ENCODE peak calls at places on chromosomes 3 and 15, in seven cellular contexts. A, Q, P, I, J, G and O are unnamed samples.

GRCh38 chr3:5136211-5136610 is 14.1 kb downstream of the ARL8B start:
- DNase-seq in A (no peak), Q (no peak), P (no peak), I (no peak), J (no peak), G (no peak), O (no peak)

GRCh38 chr3:50673937-50674336 is 790 bp upstream of the DOCK3 start:
- DNase-seq in A (no peak), Q (no peak), P (no peak), I (no peak), J (no peak), G (no peak), O (no peak)

GRCh38 chr3:196641278-196642058 is 2.0 kb downstream of the NRROS start:
- DNase-seq in A (peak), Q (no peak), P (no peak), I (peak), J (no peak), G (no peak), O (no peak)

GRCh38 chr15:55999635-56000034 is 6.2 kb upstream of the NEDD4 start:
- DNase-seq in A (no peak), Q (peak), P (no peak), I (no peak), J (no peak), G (no peak), O (peak)

GRCh38 chr15:70299931-70300858 is 202.5 kb upstream of the TLE3 start:
- DNase-seq in A (no peak), Q (no peak), P (no peak), I (no peak), J (peak), G (no peak), O (no peak)

GRCh38 chr15:50257206-50257735 is 8.3 kb downstream of the HDC start:
- DNase-seq in A (no peak), Q (no peak), P (no peak), I (no peak), J (no peak), G (no peak), O (no peak)

GRCh38 chr3:5791558-5791957 is 604.1 kb downstream of the EDEM1 start:
- DNase-seq in A (no peak), Q (no peak), P (no peak), I (no peak), J (no peak), G (no peak), O (no peak)

GRCh38 chr15:81419304-81419943 is 45.4 kb upstream of the TMC3 start:
- DNase-seq in A (no peak), Q (no peak), P (no peak), I (no peak), J (no peak), G (no peak), O (no peak)

GRCh38 chr3:112973325-112974177 is 1.4 kb downstream of the CD200R1 start:
- DNase-seq in A (no peak), Q (no peak), P (no peak), I (no peak), J (no peak), G (no peak), O (no peak)

GRCh38 chr3:99678023-99678422 is 39.6 kb downstream of the COL8A1 start:
- DNase-seq in A (no peak), Q (no peak), P (no peak), I (peak), J (no peak), G (no peak), O (peak)

GRCh38 chr15:22947101-22948000 is 32.8 kb downstream of the CYFIP1 start:
- DNase-seq in A (no peak), Q (no peak), P (no peak), I (no peak), J (no peak), G (no peak), O (no peak)
- H3K27ac ChIP-seq in A (no peak), Q (no peak), P (no peak), I (no peak), J (no peak), G (no peak), O (no peak)

DNA sequence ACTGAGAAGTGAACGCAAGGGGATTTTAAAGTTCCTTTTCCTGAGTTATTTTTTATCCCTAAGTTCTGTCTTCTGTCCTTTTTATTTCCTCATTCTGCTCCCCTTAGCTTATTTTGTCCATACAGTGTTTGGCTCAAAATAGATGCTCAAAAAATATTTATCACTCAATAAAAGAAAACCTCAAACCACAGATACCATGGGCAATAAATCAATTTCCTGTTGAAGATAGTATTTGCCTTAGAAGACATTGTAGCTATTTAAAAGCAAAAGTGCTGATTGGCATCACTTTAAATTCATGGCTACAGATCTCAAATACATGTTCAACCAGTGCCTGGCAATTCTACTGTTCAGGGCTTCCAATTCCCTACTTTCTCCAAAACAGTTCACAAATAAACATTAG is 316.5 kb upstream of the ADAMTS9 start:
- DNase-seq in A (no peak), Q (no peak), P (no peak), I (no peak), J (no peak), G (no peak), O (no peak)
- H3K27ac ChIP-seq in A (no peak), Q (no peak), P (no peak), I (no peak), J (no peak), G (no peak), O (no peak)

DNA sequence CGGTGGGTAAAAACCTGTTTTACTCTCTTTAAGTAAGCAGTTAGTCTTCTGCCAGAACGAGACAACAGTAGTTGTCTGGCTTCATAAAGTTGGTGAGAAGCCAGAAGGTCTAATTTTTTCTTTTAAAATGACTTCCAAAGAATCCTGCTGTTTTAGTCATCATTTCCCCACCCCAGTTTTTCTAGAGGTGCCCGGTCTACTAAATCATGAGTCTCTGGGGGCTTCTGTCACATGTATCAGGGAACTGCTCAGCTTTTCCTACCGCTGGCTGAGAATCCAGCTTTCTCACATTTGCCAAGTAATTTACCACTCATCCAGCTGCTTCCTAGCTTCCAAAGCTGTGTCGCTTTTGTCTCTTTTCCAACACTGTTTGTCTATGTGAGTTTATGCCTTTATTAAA is 183.3 kb downstream of the NSUN3 start:
- DNase-seq in A (no peak), Q (no peak), P (no peak), I (no peak), J (no peak), G (no peak), O (no peak)
- H3K27ac ChIP-seq in A (no peak), Q (no peak), P (no peak), I (no peak), J (no peak), G (no peak), O (no peak)

GRCh38 chr3:71429610-71429988 is 153.9 kb downstream of the FOXP1 start:
- DNase-seq in A (no peak), Q (no peak), P (no peak), I (no peak), J (no peak), G (no peak), O (no peak)

GRCh38 chr3:71425491-71426071 is 157.9 kb downstream of the FOXP1 start:
- DNase-seq in A (no peak), Q (no peak), P (no peak), I (no peak), J (peak), G (no peak), O (peak)

GRCh38 chr3:71430941-71431552 is 152.5 kb downstream of the FOXP1 start:
- DNase-seq in A (no peak), Q (peak), P (no peak), I (no peak), J (no peak), G (no peak), O (peak)

GRCh38 chr3:71432044-71432970 is 151.2 kb downstream of the FOXP1 start:
- DNase-seq in A (peak), Q (no peak), P (no peak), I (no peak), J (no peak), G (no peak), O (no peak)

GRCh38 chr3:71428841-71429609 is 154.5 kb downstream of the FOXP1 start:
- DNase-seq in A (peak), Q (no peak), P (peak), I (no peak), J (peak), G (peak), O (peak)
- H3K27ac ChIP-seq in A (peak), Q (no peak), P (peak), I (peak), J (no peak), G (no peak), O (peak)

GRCh38 chr15:85625856-85626255 is 168.9 kb downstream of the KLHL25 start:
- DNase-seq in A (no peak), Q (no peak), P (no peak), I (no peak), J (no peak), G (no peak), O (peak)

GRCh38 chr15:85624241-85624855 is 170.4 kb downstream of the KLHL25 start:
- DNase-seq in A (no peak), Q (no peak), P (no peak), I (no peak), J (no peak), G (no peak), O (no peak)

GRCh38 chr15:85625431-85625830 is 169.3 kb downstream of the KLHL25 start:
- DNase-seq in A (no peak), Q (no peak), P (no peak), I (no peak), J (no peak), G (no peak), O (no peak)

GRCh38 chr15:85623648-85624047 is 171.1 kb downstream of the KLHL25 start:
- DNase-seq in A (no peak), Q (no peak), P (no peak), I (no peak), J (no peak), G (no peak), O (no peak)

GRCh38 chr15:85627245-85627935 is 167.3 kb downstream of the KLHL25 start:
- DNase-seq in A (no peak), Q (no peak), P (no peak), I (no peak), J (no peak), G (no peak), O (no peak)
- H3K27ac ChIP-seq in A (no peak), Q (no peak), P (peak), I (no peak), J (no peak), G (no peak), O (no peak)

GRCh38 chr3:77328631-77329030 is 288.7 kb downstream of the ROBO2 start:
- DNase-seq in A (no peak), Q (no peak), P (no peak), I (no peak), J (no peak), G (no peak), O (no peak)

GRCh38 chr3:77325702-77326101 is 285.8 kb downstream of the ROBO2 start:
- DNase-seq in A (no peak), Q (no peak), P (no peak), I (no peak), J (no peak), G (no peak), O (no peak)

GRCh38 chr3:77326586-77326985 is 286.7 kb downstream of the ROBO2 start:
- DNase-seq in A (no peak), Q (no peak), P (no peak), I (no peak), J (no peak), G (no peak), O (no peak)

GRCh38 chr3:77325280-77325679 is 285.4 kb downstream of the ROBO2 start:
- DNase-seq in A (no peak), Q (no peak), P (no peak), I (no peak), J (no peak), G (no peak), O (no peak)

GRCh38 chr3:77329161-77329560 is 289.3 kb downstream of the ROBO2 start:
- DNase-seq in A (no peak), Q (no peak), P (no peak), I (no peak), J (no peak), G (no peak), O (no peak)
- H3K27ac ChIP-seq in A (no peak), Q (no peak), P (peak), I (no peak), J (no peak), G (no peak), O (no peak)

GRCh38 chr3:149128856-149129255 is 582 bp upstream of the HPS3 start:
- DNase-seq in A (no peak), Q (no peak), P (no peak), I (no peak), J (peak), G (no peak), O (no peak)
- H3K27ac ChIP-seq in A (peak), Q (no peak), P (peak), I (peak), J (peak), G (no peak), O (no peak)

GRCh38 chr3:118637866-118638265 is 396.8 kb downstream of the IGSF11 start:
- DNase-seq in A (no peak), Q (no peak), P (no peak), I (no peak), J (no peak), G (no peak), O (peak)
- H3K27ac ChIP-seq in A (no peak), Q (no peak), P (no peak), I (no peak), J (no peak), G (no peak), O (no peak)

GRCh38 chr15:88341653-88342052 is 85.1 kb upstream of the NTRK3 start:
- DNase-seq in A (no peak), Q (no peak), P (no peak), I (no peak), J (no peak), G (no peak), O (no peak)

GRCh38 chr15:88342666-88343065 is 86.1 kb upstream of the NTRK3 start:
- DNase-seq in A (no peak), Q (no peak), P (no peak), I (no peak), J (no peak), G (no peak), O (no peak)

GRCh38 chr15:88335074-88335473 is 78.5 kb upstream of the NTRK3 start:
- DNase-seq in A (no peak), Q (no peak), P (no peak), I (no peak), J (no peak), G (no peak), O (no peak)

GRCh38 chr15:88334436-88334835 is 77.9 kb upstream of the NTRK3 start:
- DNase-seq in A (no peak), Q (no peak), P (no peak), I (no peak), J (no peak), G (no peak), O (no peak)

GRCh38 chr15:88337993-88338392 is 81.5 kb upstream of the NTRK3 start:
- DNase-seq in A (no peak), Q (no peak), P (no peak), I (no peak), J (no peak), G (no peak), O (no peak)
- H3K27ac ChIP-seq in A (no peak), Q (no peak), P (no peak), I (no peak), J (no peak), G (no peak), O (no peak)

GRCh38 chr3:9838856-9839255 is 5.0 kb downstream of the RPUSD3 start:
- DNase-seq in A (no peak), Q (no peak), P (no peak), I (no peak), J (no peak), G (no peak), O (no peak)
- H3K27ac ChIP-seq in A (no peak), Q (no peak), P (no peak), I (no peak), J (no peak), G (no peak), O (no peak)